ENCODE peak calls at places on chromosomes 4 and X, in four cellular contexts. W is upper lobe of left lung, Z is MCF 10A, C is choroid plexus epithelial cell. R is an unnamed sample.

GRCh38 chr4:129428454-129428853 is 332.5 kb downstream of the C4orf33 start:
- DNase-seq in C (no peak), Z (no peak), W (no peak), R (no peak)

GRCh38 chr4:146591986-146592385 is 46.7 kb upstream of the POU4F2 start:
- DNase-seq in C (no peak), Z (no peak), W (no peak), R (no peak)

GRCh38 chrX:63656871-63657580 is 128.0 kb downstream of the ARHGEF9 start:
- DNase-seq in C (peak), W (no peak), Z (peak), R (no peak)

GRCh38 chr4:3708103-3708510 is 58.1 kb upstream of the ADRA2C start:
- DNase-seq in Z (no peak), C (no peak), W (peak), R (no peak)

GRCh38 chr4:81550005-81550896 is 78.5 kb upstream of the RASGEF1B start:
- DNase-seq in Z (no peak), W (peak), C (peak), R (no peak)

GRCh38 chrX:55490974-55491373 is 1.3 kb upstream of the USP51 start:
- DNase-seq in C (no peak), Z (no peak), W (no peak), R (no peak)

GRCh38 chrX:19866626-19867410 is 20.6 kb downstream of the SH3KBP1 start:
- DNase-seq in W (no peak), C (no peak), Z (no peak), R (no peak)

GRCh38 chr4:159224412-159224811 is 121.5 kb downstream of the RAPGEF2 start:
- DNase-seq in Z (no peak), C (no peak), W (no peak), R (no peak)

GRCh38 chr4:126869967-126870366 is 762.8 kb upstream of the INTU start:
- DNase-seq in Z (peak), W (no peak), C (no peak), R (no peak)

GRCh38 chr4:97759785-97760184 is 383.5 kb downstream of the STPG2 start:
- DNase-seq in W (no peak), Z (no peak), C (no peak), R (no peak)

GRCh38 chr4:66899422-66900065 is 645.8 kb downstream of the CENPC start:
- DNase-seq in C (no peak), Z (no peak), W (peak), R (no peak)

GRCh38 chrX:29941292-29941691 is 274.1 kb upstream of the MAGEB2 start:
- DNase-seq in W (no peak), Z (no peak), C (peak), R (no peak)

GRCh38 chr4:43556262-43556661 is 663.7 kb downstream of the GRXCR1 start:
- DNase-seq in Z (no peak), W (no peak), C (no peak), R (no peak)

GRCh38 chr4:86959588-86960500 is 25.0 kb downstream of the AFF1 start:
- DNase-seq in W (no peak), C (no peak), Z (no peak), R (no peak)

GRCh38 chrX:49915352-49916222 is 6.8 kb upstream of the CLCN5 start:
- DNase-seq in W (no peak), C (peak), Z (peak), R (no peak)

GRCh38 chr4:80407246-80407645 is 71.7 kb downstream of the CFAP299 start:
- DNase-seq in C (peak), Z (peak), W (no peak), R (no peak)

GRCh38 chr4:110586137-110586850 is 36.6 kb downstream of the PITX2 start:
- DNase-seq in Z (peak), C (peak), W (no peak), R (no peak)

GRCh38 chrX:46912098-46912672 is at the start of gene JADE3:
- DNase-seq in Z (peak), W (peak), C (peak), R (peak)

GRCh38 chrX:145394344-145394743 is 147.0 kb downstream of the SPANXN1 start:
- DNase-seq in Z (no peak), C (no peak), W (no peak), R (no peak)

GRCh38 chr4:166481739-166482138 is 608.7 kb downstream of the TLL1 start:
- DNase-seq in C (no peak), W (no peak), Z (no peak), R (no peak)

GRCh38 chr4:98509641-98510170 is 148.7 kb downstream of the TSPAN5 start:
- DNase-seq in Z (no peak), C (peak), W (no peak), R (no peak)

GRCh38 chrX:110853610-110854009 is 58.0 kb upstream of the CHRDL1 start:
- DNase-seq in C (peak), Z (peak), W (no peak), R (no peak)

GRCh38 chr4:185702147-185702663 is 109.8 kb downstream of the SORBS2 start:
- DNase-seq in Z (no peak), W (no peak), C (no peak), R (no peak)

GRCh38 chrX:13933352-13933751 is 96.3 kb downstream of the GEMIN8 start:
- DNase-seq in W (no peak), Z (peak), C (no peak), R (no peak)

GRCh38 chr4:56857601-56858301 is 36.2 kb upstream of the SPINK2 start:
- DNase-seq in W (no peak), C (no peak), Z (peak), R (no peak)

GRCh38 chr4:188658958-188659522 is 519.8 kb downstream of the TRIML1 start:
- DNase-seq in Z (no peak), W (peak), C (no peak), R (no peak)

GRCh38 chr4:48653217-48654014 is 126.7 kb downstream of the FRYL start:
- DNase-seq in Z (no peak), C (peak), W (no peak), R (no peak)

GRCh38 chr4:172480471-172480870 is 667.3 kb downstream of the GALNTL6 start:
- DNase-seq in Z (no peak), C (peak), W (no peak), R (no peak)

GRCh38 chr4:172485007-172485406 is 671.8 kb downstream of the GALNTL6 start:
- DNase-seq in W (no peak), C (no peak), Z (no peak), R (no peak)

DNA sequence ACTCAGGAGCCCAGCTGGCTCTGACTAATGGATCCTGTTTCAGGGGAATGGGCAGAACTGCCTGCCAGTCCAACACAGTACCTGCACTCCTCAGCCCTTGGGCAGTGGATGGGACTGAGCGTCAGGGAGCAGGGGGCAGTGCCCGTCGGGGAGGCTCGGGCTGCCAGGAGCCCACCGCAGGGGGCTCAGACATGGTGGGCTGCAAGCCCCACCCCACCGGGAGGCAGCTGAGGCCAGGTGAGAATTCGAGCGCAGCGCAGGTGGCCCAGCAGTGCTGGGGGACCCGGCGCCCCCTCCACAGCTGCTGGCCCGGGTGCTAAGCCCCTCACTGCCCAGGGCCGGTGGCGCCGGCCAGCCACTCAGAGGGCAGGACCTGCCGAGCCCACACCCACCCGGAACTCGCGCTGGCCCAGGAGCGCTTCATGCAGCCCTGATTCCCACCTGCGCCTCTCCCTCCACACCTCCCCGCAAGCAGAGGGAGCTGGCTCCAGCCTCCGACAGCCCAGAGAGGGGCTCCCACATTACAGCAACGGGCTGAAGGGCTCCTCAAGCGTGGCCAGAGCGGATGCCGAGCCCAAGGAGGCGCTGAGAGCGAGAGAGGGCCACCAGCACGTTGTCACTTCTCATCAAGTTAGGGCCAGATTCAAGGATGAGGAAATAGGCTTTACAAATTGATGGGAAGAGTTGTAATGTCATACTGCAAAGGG is 668.8 kb downstream of the GALNTL6 start:
- DNase-seq in W (peak), C (no peak), Z (no peak), R (no peak)
- TF ChIP-seq CTCF in W (no peak), C (no peak), Z (no peak), R (no peak)

GRCh38 chr4:21947768-21948346 is 715 bp downstream of the KCNIP4 start:
- DNase-seq in W (no peak), C (no peak), Z (no peak), R (no peak)

GRCh38 chr4:21946858-21947257 is 1.7 kb downstream of the KCNIP4 start:
- DNase-seq in C (no peak), W (no peak), Z (no peak), R (no peak)

GRCh38 chr4:21948347-21949072 is at the start of gene KCNIP4:
- DNase-seq in W (peak), Z (no peak), C (peak), R (peak)

GRCh38 chr4:21952549-21952948 is 4.0 kb upstream of the KCNIP4 start:
- DNase-seq in C (no peak), W (no peak), Z (no peak), R (no peak)

GRCh38 chr4:21949073-21949457 is 493 bp upstream of the KCNIP4 start:
- DNase-seq in W (no peak), C (no peak), Z (no peak), R (peak)
- TF ChIP-seq CTCF in W (no peak), C (no peak), Z (no peak), R (no peak)

GRCh38 chr4:176217510-176217909 is 22.1 kb upstream of the SPATA4 start:
- DNase-seq in W (no peak), Z (no peak), C (no peak), R (no peak)
- TF ChIP-seq CTCF in W (no peak), Z (no peak), C (no peak), R (no peak)

GRCh38 chr4:18813055-18813454 is 791.5 kb upstream of the LCORL start:
- DNase-seq in W (no peak), Z (no peak), C (no peak), R (no peak)

GRCh38 chr4:18813771-18814170 is 792.2 kb upstream of the LCORL start:
- DNase-seq in C (no peak), W (no peak), Z (no peak), R (no peak)

GRCh38 chr4:18815081-18815778 is 793.7 kb upstream of the LCORL start:
- DNase-seq in W (no peak), C (no peak), Z (no peak), R (no peak)

GRCh38 chr4:18816228-18816891 is 794.8 kb upstream of the LCORL start:
- DNase-seq in C (no peak), Z (peak), W (no peak), R (no peak)

DNA sequence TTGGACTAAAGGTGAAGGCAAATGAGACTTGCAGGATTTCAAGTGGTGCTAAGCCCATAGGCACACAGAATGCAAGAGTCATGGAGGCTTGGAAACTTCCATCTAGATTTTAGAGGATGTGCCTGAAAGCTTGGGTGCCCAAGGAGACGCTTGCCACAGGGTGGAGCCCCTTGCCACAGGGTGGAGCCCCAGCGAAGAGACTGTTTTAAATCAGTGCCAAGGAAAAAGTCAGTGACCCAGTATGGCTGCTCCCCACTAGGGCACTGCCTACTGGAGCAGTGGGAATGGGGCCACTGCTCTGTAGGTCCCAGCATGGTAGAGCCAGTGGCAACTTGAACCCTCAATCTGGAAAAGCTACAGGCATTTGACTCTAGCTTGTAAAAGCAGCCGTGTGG is 794.2 kb upstream of the LCORL start:
- DNase-seq in C (no peak), Z (peak), W (no peak), R (no peak)
- TF ChIP-seq CTCF in C (no peak), Z (no peak), W (no peak), R (no peak)